ENCODE peak calls at places on chromosomes 7 and 10, in five cellular contexts. A, C, F, L and N are unnamed samples.
A peak's percentile ranks its signal among the peaks of the same experiment; 100 is the strongest.

GRCh38 chr10:6204063-6204340 is 1.3 kb downstream of the PFKFB3 start:
- DNase-seq in C (peak; percentile 8), A (peak; percentile 39), L (peak; percentile 69), F (no peak), N (peak; percentile 54)

GRCh38 chr10:44724415-44725174 is 186.5 kb upstream of the TMEM72 start:
- DNase-seq in A (no peak), C (peak; percentile 82), F (no peak), L (no peak), N (no peak)

GRCh38 chr10:132564690-132565089 is 27.1 kb downstream of the INPP5A start:
- DNase-seq in F (no peak), L (no peak), C (no peak), A (no peak), N (no peak)

GRCh38 chr7:99984593-99984992 is 8.8 kb upstream of the AZGP1 start:
- DNase-seq in F (no peak), A (no peak), L (no peak), C (no peak), N (no peak)

GRCh38 chr10:63103971-63104409 is 29.1 kb upstream of the NRBF2 start:
- DNase-seq in C (no peak), L (no peak), A (no peak), F (no peak), N (no peak)

GRCh38 chr7:144048648-144049047 is at the start of gene OR2A5:
- DNase-seq in C (no peak), L (no peak), F (no peak), A (no peak), N (no peak)

GRCh38 chr7:45435846-45436245 is 138.3 kb upstream of the ADCY1 start:
- DNase-seq in C (peak; percentile 80), L (no peak), F (no peak), A (no peak), N (no peak)

GRCh38 chr10:27695704-27696103 is 49.9 kb downstream of the MKX start:
- DNase-seq in A (no peak), F (no peak), L (no peak), C (no peak), N (no peak)

GRCh38 chr7:123198668-123199652 is 809 bp downstream of the SLC13A1 start:
- DNase-seq in C (no peak), L (peak; percentile 44), F (no peak), A (no peak), N (no peak)

GRCh38 chr7:109387530-109387929 is 817.9 kb downstream of the DNAJB9 start:
- DNase-seq in L (no peak), C (no peak), A (no peak), F (no peak), N (no peak)

GRCh38 chr10:47401210-47401609 is 17.1 kb upstream of the ZNF488 start:
- DNase-seq in C (no peak), L (no peak), A (no peak), F (no peak), N (no peak)

GRCh38 chr10:83988435-83988834 is 150.9 kb upstream of the GHITM start:
- DNase-seq in C (no peak), L (no peak), F (no peak), A (no peak), N (no peak)

GRCh38 chr10:80055760-80056159 is 22.7 kb upstream of the TMEM254 start:
- DNase-seq in C (no peak), L (no peak), A (peak; percentile 67), F (no peak), N (no peak)

GRCh38 chr10:421170-421569 is 268.3 kb downstream of the DIP2C start:
- DNase-seq in C (no peak), L (no peak), F (no peak), A (no peak), N (no peak)

GRCh38 chr10:74121368-74121767 is 29.3 kb downstream of the AP3M1 start:
- DNase-seq in C (no peak), A (no peak), L (no peak), F (no peak), N (no peak)

GRCh38 chr7:24972166-24972477 is 7.9 kb downstream of the OSBPL3 start:
- DNase-seq in C (no peak), A (no peak), F (no peak), L (no peak), N (no peak)

GRCh38 chr7:97565665-97566064 is 166.2 kb upstream of the TAC1 start:
- DNase-seq in L (no peak), F (no peak), A (no peak), C (no peak), N (no peak)

GRCh38 chr7:70616821-70617220 is 515.1 kb upstream of the GALNT17 start:
- DNase-seq in A (no peak), L (no peak), F (no peak), C (no peak), N (no peak)

GRCh38 chr7:70612811-70613210 is 519.1 kb upstream of the GALNT17 start:
- DNase-seq in C (no peak), F (no peak), A (no peak), L (no peak), N (no peak)

GRCh38 chr7:70614237-70614984 is 517.5 kb upstream of the GALNT17 start:
- DNase-seq in C (peak; percentile 20), L (no peak), F (no peak), A (peak; percentile 89), N (no peak)

GRCh38 chr7:70618020-70618551 is 513.9 kb upstream of the GALNT17 start:
- DNase-seq in C (no peak), A (peak; percentile 52), L (no peak), F (no peak), N (no peak)

GRCh38 chr7:70615066-70615465 is 516.9 kb upstream of the GALNT17 start:
- DNase-seq in F (no peak), C (no peak), L (no peak), A (no peak), N (no peak)
- TF ChIP-seq CTCF in F (no peak), C (no peak), L (no peak), A (no peak), N (no peak)

GRCh38 chr7:1994931-1995330 is 237.8 kb downstream of the MAD1L1 start:
- DNase-seq in C (no peak), L (no peak), A (no peak), F (no peak), N (no peak)
- H3K4me3 ChIP-seq in C (no peak overlapping the region), L (no peak overlapping the region), A (no peak overlapping the region), F (no peak overlapping the region), N (no peak overlapping the region)

DNA sequence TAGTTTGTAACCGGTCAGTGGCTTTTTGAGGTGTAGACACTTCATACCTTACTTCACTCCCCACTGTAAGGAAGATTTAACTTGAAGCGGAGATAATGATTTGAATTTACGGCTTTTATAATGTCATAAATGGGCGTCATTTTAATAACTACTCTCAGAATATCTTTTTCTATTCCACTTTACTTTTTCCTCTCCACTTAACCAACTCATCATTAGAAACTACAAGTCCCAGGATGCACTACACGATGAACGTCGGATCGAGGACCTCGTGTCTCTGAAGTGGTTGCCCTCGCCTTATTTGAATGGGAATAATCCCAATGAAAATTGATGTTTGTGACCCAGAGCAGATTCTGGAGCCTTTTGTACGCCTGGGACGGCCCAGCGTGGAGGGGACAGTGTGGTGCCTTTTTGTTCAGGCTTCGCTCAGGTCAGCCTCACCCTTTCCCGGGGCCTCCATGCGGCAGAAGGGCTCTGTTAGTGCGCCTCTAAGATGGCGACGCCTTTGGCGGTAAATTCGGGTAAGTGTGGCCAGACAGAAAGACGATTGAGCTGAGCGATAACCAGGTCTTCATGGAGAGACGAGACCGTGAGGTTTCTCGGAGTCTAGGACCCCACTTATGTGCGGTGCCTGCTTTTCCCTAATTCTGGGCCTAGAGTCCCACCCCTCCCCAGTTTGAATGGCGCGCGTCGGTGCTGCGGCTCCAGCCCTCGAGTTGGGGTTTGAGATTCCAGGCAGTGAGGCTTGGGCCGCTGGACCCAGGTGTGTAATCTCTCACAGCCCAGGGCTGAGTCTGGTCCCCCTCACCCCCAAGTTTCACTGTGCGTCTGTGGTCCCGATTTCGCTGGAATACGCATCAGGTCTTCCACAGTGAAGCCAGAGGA is at the start of gene NUP205:
- DNase-seq in A (peak; percentile 74), F (peak; percentile 79), C (peak; percentile 88), L (peak; percentile 61), N (peak; percentile 82)
- TF ChIP-seq POLR2A in A (no peak), F (peak; percentile 92), C (peak; percentile 92), L (peak; percentile 38), N (peak; percentile 8)

GRCh38 chr10:129896231-129897150 is 67.6 kb downstream of the EBF3 start:
- DNase-seq in A (peak; percentile 17), F (no peak), L (peak; percentile 12), C (no peak), N (no peak)
- TF ChIP-seq CTCF in A (no peak), F (no peak), L (no peak), C (no peak), N (no peak)

DNA sequence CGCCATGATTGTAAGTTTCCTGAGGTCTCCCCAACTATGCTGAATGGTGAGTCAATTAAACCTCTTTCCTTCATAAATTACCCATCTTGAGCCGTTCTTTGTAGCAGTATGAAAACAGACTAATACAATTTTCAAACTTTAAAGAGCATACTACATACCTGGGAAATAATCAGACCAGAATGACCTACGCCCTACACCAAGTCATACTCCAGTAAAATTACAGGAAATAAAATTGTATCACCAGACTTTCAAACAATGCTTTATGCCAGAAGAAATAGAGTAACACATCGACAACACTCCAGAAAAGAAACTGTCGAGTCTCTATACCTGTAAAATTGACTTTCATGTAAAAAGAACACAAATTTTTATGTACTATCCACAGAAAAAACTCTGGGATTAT is 18.7 kb downstream of the RSU1 start:
- DNase-seq in L (no peak), F (no peak), A (no peak), C (no peak), N (no peak)
- H3K4me3 ChIP-seq in L (no peak overlapping the region), F (no peak overlapping the region), A (no peak overlapping the region), C (no peak overlapping the region), N (no peak overlapping the region)